ENCODE peak calls at places on chromosomes 3 and 15, in four cellular contexts. One of them, this sample, is unnamed.

GRCh38 chr3:159856496-159857098 is 132.0 kb upstream of the IL12A start:
- DNase-seq in pons: no peak
- DNase-seq in GM23338: no peak
- DNase-seq in PC-9: no peak
- DNase-seq in this sample: no peak

GRCh38 chr3:177487635-177488186 is 290.4 kb upstream of the TBL1XR1 start:
- DNase-seq in pons: no peak
- DNase-seq in PC-9: no peak
- DNase-seq in GM23338: no peak
- DNase-seq in this sample: no peak

GRCh38 chr3:123320224-123320623 is 118.5 kb downstream of the SEC22A start:
- DNase-seq in pons: no peak
- DNase-seq in GM23338: no peak
- DNase-seq in PC-9: no peak
- DNase-seq in this sample: no peak

GRCh38 chr15:32844118-32844711 is 126.4 kb downstream of the GREM1 start:
- DNase-seq in GM23338: peak
- DNase-seq in pons: peak
- DNase-seq in PC-9: no peak
- DNase-seq in this sample: no peak

GRCh38 chr3:122247825-122248185 is 64.3 kb downstream of the CASR start:
- DNase-seq in PC-9: no peak
- DNase-seq in pons: no peak
- DNase-seq in GM23338: no peak
- DNase-seq in this sample: no peak

GRCh38 chr3:160613661-160614060 is 48.3 kb upstream of the KPNA4 start:
- DNase-seq in pons: no peak
- DNase-seq in PC-9: no peak
- DNase-seq in GM23338: no peak
- DNase-seq in this sample: no peak

GRCh38 chr3:21718161-21718765 is 32.7 kb downstream of the ZNF385D start:
- DNase-seq in PC-9: peak
- DNase-seq in GM23338: no peak
- DNase-seq in pons: no peak
- DNase-seq in this sample: peak

GRCh38 chr3:86702381-86702958 is 288.5 kb downstream of the VGLL3 start:
- DNase-seq in PC-9: no peak
- DNase-seq in pons: no peak
- DNase-seq in GM23338: peak
- DNase-seq in this sample: peak

GRCh38 chr3:107414325-107414964 is 37.2 kb downstream of the CCDC54 start:
- DNase-seq in pons: no peak
- DNase-seq in PC-9: no peak
- DNase-seq in GM23338: no peak
- DNase-seq in this sample: no peak

GRCh38 chr15:46442196-46442595 is 807.4 kb downstream of the SQOR start:
- DNase-seq in pons: no peak
- DNase-seq in PC-9: no peak
- DNase-seq in GM23338: no peak
- DNase-seq in this sample: peak

GRCh38 chr3:9184464-9184835 is 65.0 kb downstream of the SRGAP3 start:
- DNase-seq in pons: no peak
- DNase-seq in GM23338: no peak
- DNase-seq in PC-9: no peak
- DNase-seq in this sample: no peak